ENCODE peak calls at places on chromosomes 13 and 19, in four cellular contexts. C, Q, M and I are unnamed samples.

GRCh38 chr19:24052811-24053210 is 34.2 kb upstream of the ZNF254 start:
- DNase-seq in C (no peak), Q (no peak), M (no peak), I (no peak)

GRCh38 chr13:37701306-37701705 is 102.7 kb upstream of the POSTN start:
- DNase-seq in C (no peak), Q (no peak), M (no peak), I (no peak)

GRCh38 chr13:35917942-35918645 is 213.1 kb downstream of the DCLK1 start:
- DNase-seq in C (no peak), Q (no peak), M (no peak), I (no peak)

GRCh38 chr13:92175330-92175729 is 776.9 kb downstream of the GPC5 start:
- DNase-seq in C (no peak), Q (no peak), M (no peak), I (no peak)

GRCh38 chr13:94143624-94144350 is 335.7 kb downstream of the DCT start:
- DNase-seq in C (no peak), Q (no peak), M (no peak), I (no peak)

GRCh38 chr13:36713842-36714241 is 40.0 kb downstream of the SERTM1 start:
- DNase-seq in C (no peak), Q (no peak), M (no peak), I (no peak)

GRCh38 chr19:900302-901111 is 7.2 kb downstream of the RNU6-9 start:
- DNase-seq in C (no peak), Q (no peak), M (peak), I (peak)

GRCh38 chr19:5907216-5907615 is 2.5 kb downstream of the VMAC start:
- DNase-seq in C (no peak), Q (no peak), M (no peak), I (no peak)

GRCh38 chr13:112903606-112904195 is 65.3 kb upstream of the MCF2L start:
- DNase-seq in C (no peak), Q (peak), M (no peak), I (peak)

GRCh38 chr19:3617463-3617862 is 9.1 kb downstream of the CACTIN start:
- DNase-seq in C (no peak), Q (no peak), M (no peak), I (peak)

GRCh38 chr13:98890186-98890585 is 87.7 kb downstream of the DOCK9 start:
- DNase-seq in C (no peak), Q (no peak), M (peak), I (no peak)

GRCh38 chr13:90696254-90696653 is 651.2 kb upstream of the MIR17HG start:
- DNase-seq in C (no peak), Q (no peak), M (peak), I (no peak)

GRCh38 chr19:1503089-1503924 is 9.5 kb downstream of the ADAMTSL5 start:
- DNase-seq in C (peak), Q (peak), M (no peak), I (peak)

GRCh38 chr19:29491995-29492577 is 33.7 kb upstream of the VSTM2B start:
- DNase-seq in C (no peak), Q (no peak), M (no peak), I (no peak)

GRCh38 chr13:82569581-82569980 is 1312.7 kb downstream of the SLITRK1 start:
- DNase-seq in C (no peak), Q (no peak), M (no peak), I (no peak)

GRCh38 chr13:93872376-93872775 is 607.1 kb downstream of the DCT start:
- DNase-seq in C (no peak), Q (no peak), M (no peak), I (no peak)

GRCh38 chr13:27415116-27415515 is 9.3 kb upstream of the GTF3A start:
- DNase-seq in C (no peak), Q (no peak), M (no peak), I (no peak)

GRCh38 chr13:109790951-109791605 is 4.7 kb upstream of the IRS2 start:
- DNase-seq in C (no peak), Q (peak), M (no peak), I (no peak)

GRCh38 chr19:823565-824121 is 1.9 kb upstream of the PLPPR3 start:
- DNase-seq in C (no peak), Q (no peak), M (no peak), I (no peak)

GRCh38 chr19:18208098-18208951 is 4.5 kb upstream of the RAB3A start:
- DNase-seq in C (no peak), Q (no peak), M (no peak), I (no peak)

GRCh38 chr13:26957163-26957562 is 196.6 kb upstream of the GPR12 start:
- DNase-seq in C (no peak), Q (no peak), M (no peak), I (no peak)

GRCh38 chr19:907183-907853 is 5.7 kb downstream of the R3HDM4 start:
- DNase-seq in C (no peak), Q (no peak), M (no peak), I (no peak)

GRCh38 chr19:12715929-12716328 is 7.8 kb downstream of the TNPO2 start:
- DNase-seq in C (no peak), Q (no peak), M (no peak), I (no peak)

GRCh38 chr13:48491423-48492122 is 41.3 kb downstream of the RCBTB2 start:
- DNase-seq in C (no peak), Q (no peak), M (no peak), I (no peak)

GRCh38 chr19:48896191-48896720 is 2.3 kb downstream of the TULP2 start:
- DNase-seq in C (no peak), Q (peak), M (no peak), I (peak)

GRCh38 chr13:113954046-113954841 is 19.6 kb downstream of the C13orf46 start:
- DNase-seq in C (no peak), Q (no peak), M (no peak), I (peak)

GRCh38 chr13:98097749-98098148 is 45.1 kb upstream of the FARP1 start:
- DNase-seq in C (no peak), Q (no peak), M (no peak), I (no peak)

GRCh38 chr13:50989476-50989875 is 79.9 kb downstream of the RNASEH2B start:
- DNase-seq in C (no peak), Q (no peak), M (no peak), I (no peak)

GRCh38 chr19:57249329-57249728 is 8.9 kb downstream of the ZNF805 start:
- DNase-seq in C (no peak), Q (no peak), M (no peak), I (no peak)